ENCODE peak calls at places on chromosomes 1 and 21, in eight cellular contexts. E, S, J, Q, B, W, C and H are unnamed samples.

GRCh38 chr1:26994772-26995625 is 1.5 kb downstream of the TRNP1 start:
- DNase-seq in S (no peak), C (no peak), W (no peak), Q (no peak), J (no peak), B (no peak), E (no peak), H (no peak)

GRCh38 chr1:168092566-168093355 is 44.0 kb downstream of the GPR161 start:
- DNase-seq in Q (no peak), C (no peak), W (no peak), S (no peak), B (no peak), J (peak), E (no peak), H (no peak)

GRCh38 chr1:173775578-173776196 is 48.8 kb upstream of the DARS2 start:
- DNase-seq in S (no peak), E (no peak), Q (no peak), W (no peak), C (no peak), J (no peak), B (no peak), H (no peak)

GRCh38 chr1:37633040-37633949 is 1.4 kb downstream of the RSPO1 start:
- DNase-seq in Q (no peak), E (no peak), C (no peak), W (no peak), J (no peak), S (no peak), B (no peak), H (no peak)

GRCh38 chr1:6134741-6135510 is 45.2 kb downstream of the CHD5 start:
- DNase-seq in J (no peak), C (no peak), E (no peak), W (no peak), B (no peak), S (no peak), Q (no peak), H (no peak)

GRCh38 chr1:33928256-33928655 is 64.4 kb downstream of the HMGB4 start:
- DNase-seq in E (no peak), B (no peak), W (no peak), C (no peak), J (no peak), Q (no peak), S (no peak), H (no peak)

GRCh38 chr1:172120381-172120780 is 279.1 kb downstream of the DNM3 start:
- DNase-seq in C (no peak), Q (no peak), S (no peak), B (no peak), W (no peak), E (no peak), J (no peak), H (no peak)

GRCh38 chr1:111690306-111690617 is 48.9 kb downstream of the INKA2 start:
- DNase-seq in C (no peak), B (no peak), W (peak), J (no peak), E (no peak), Q (peak), S (no peak), H (no peak)

GRCh38 chr1:43307458-43308158 is 6.8 kb downstream of the TIE1 start:
- DNase-seq in S (no peak), W (no peak), Q (no peak), E (no peak), J (no peak), C (no peak), B (no peak), H (no peak)

GRCh38 chr1:55860816-55861519 is 645.8 kb upstream of the USP24 start:
- DNase-seq in J (no peak), C (no peak), E (no peak), B (no peak), W (peak), S (no peak), Q (no peak), H (no peak)

GRCh38 chr21:34510148-34511142 is 1.6 kb downstream of the KCNE1 start:
- DNase-seq in Q (no peak), E (no peak), B (no peak), W (peak), S (peak), C (no peak), J (peak), H (no peak)